ENCODE peak calls at places on chromosomes 16 and 17, in four cellular contexts. P is endothelial cell of umbilical vein, V is neural progenitor cell, W is SK-N-SH. B is an unnamed sample.

GRCh38 chr17:15952916-15953865 is 8.3 kb downstream of the ADORA2B start:
- DNase-seq in P (no peak), V (no peak), W (no peak), B (no peak)

GRCh38 chr17:21078056-21078825 is 35.4 kb upstream of the USP22 start:
- DNase-seq in P (peak; percentile 21), V (no peak), W (no peak), B (no peak)

GRCh38 chr16:19823322-19823721 is 61.3 kb downstream of the GPRC5B start:
- DNase-seq in P (no peak), V (no peak), W (no peak), B (no peak)

GRCh38 chr16:54817432-54817831 is 113.2 kb upstream of the IRX5 start:
- DNase-seq in P (no peak), V (peak; percentile 26), W (peak; percentile 22), B (no peak)

GRCh38 chr16:55701442-55702319 is 45.9 kb downstream of the SLC6A2 start:
- DNase-seq in P (peak; percentile 49), V (peak; percentile 70), W (peak; percentile 65), B (peak; percentile 34)

GRCh38 chr17:66507103-66507923 is 204.9 kb downstream of the PRKCA start:
- DNase-seq in P (peak; percentile 69), V (no peak), W (no peak), B (peak; percentile 89)

GRCh38 chr17:74305865-74306654 is 20.0 kb upstream of the KIF19 start:
- DNase-seq in P (no peak), V (peak; percentile 31), W (no peak), B (peak; percentile 45)

GRCh38 chr16:48126801-48127644 is 28.8 kb downstream of the ABCC12 start:
- DNase-seq in P (peak; percentile 57), V (no peak), W (no peak), B (peak; percentile 95)

GRCh38 chr16:86761117-86761971 is 183.0 kb downstream of the FOXL1 start:
- DNase-seq in P (peak; percentile 72), V (peak; percentile 81), W (peak; percentile 73), B (peak; percentile 66)

DNA sequence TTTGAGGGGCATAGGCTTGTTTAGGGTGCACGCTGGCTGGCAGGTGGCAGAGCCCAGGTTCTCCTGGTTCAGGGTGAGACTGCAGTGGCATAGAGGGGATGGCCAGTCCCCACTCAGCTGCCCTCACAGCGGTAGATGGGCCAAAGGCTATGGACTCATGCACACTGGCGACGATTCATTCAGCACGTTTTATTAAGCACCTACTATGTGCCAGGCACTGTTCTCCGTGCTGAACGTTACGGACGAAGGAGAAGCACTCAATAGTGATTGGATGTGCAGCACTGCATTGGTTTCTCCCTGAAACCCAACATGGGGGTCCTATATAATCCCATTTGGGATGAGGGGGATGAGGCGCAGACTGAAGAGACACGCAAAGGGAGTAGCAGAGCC is 8.6 kb downstream of the GLIS2 start:
- DNase-seq in P (no peak), V (no peak), W (no peak), B (no peak)
- H3K9ac ChIP-seq in P (no peak overlapping the region), V (no peak overlapping the region), W (no peak overlapping the region), B (no peak overlapping the region)

GRCh38 chr17:9024497-9024896 is 3.2 kb downstream of the NTN1 start:
- DNase-seq in P (no peak), V (peak; percentile 71), W (no peak), B (no peak)
- H3K4me3 ChIP-seq in P (no peak overlapping the region), V (peak overlapping the region; percentile 26), W (no peak overlapping the region), B (no peak overlapping the region)

DNA sequence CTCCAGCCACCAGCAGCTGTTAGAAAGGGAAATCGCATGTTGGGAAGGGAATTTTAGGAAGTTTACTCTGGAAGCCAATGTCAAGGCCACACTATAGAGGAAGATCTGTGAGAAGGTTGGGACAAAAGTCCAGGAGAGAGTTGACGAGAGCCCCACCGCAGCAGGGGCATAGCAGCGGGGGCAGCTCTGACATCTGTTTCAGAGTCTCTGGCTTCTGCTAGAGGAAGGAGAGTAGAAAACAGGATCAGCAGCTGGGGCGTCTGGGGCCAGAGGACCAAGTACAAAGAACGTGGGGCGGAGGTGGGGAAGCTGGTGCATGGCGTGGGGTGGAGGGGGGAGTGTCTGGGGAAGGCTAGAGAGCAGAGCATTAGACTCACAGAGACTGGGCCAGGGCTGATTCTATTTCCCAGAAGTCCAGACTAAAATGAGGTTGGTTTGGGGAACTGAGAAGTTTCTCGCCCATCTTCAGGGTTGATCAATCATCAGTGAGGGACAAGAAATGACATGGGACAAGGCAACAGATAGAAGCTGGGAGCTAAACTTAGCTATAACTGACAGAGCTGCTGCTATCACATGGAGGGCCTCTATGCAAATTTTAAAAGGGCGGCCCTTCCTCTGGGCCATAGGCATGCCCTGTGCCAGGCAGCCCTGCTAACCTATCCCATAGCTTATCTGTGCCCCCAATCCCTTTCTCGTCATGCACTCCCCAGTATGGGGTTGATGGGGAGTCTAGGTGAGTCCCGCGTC is 1.2 kb downstream of the RABEP2 start:
- DNase-seq in P (no peak), V (no peak), W (no peak), B (no peak)
- H3K9ac ChIP-seq in P (no peak overlapping the region), V (no peak overlapping the region), W (no peak overlapping the region), B (no peak overlapping the region)

GRCh38 chr16:2148714-2149629 is 547 bp downstream of the RAB26 start:
- DNase-seq in P (no peak), V (peak; percentile 56), W (peak; percentile 61), B (peak; percentile 23)

GRCh38 chr16:2151188-2152091 is 3.0 kb downstream of the RAB26 start:
- DNase-seq in P (no peak), V (no peak), W (no peak), B (no peak)

GRCh38 chr16:2147981-2148671 is at the start of gene RAB26:
- DNase-seq in P (peak; percentile 46), V (peak; percentile 92), W (peak; percentile 91), B (peak; percentile 52)

GRCh38 chr16:2150418-2151187 is 2.2 kb downstream of the RAB26 start:
- DNase-seq in P (no peak), V (peak; percentile 44), W (peak; percentile 64), B (peak; percentile 56)

DNA sequence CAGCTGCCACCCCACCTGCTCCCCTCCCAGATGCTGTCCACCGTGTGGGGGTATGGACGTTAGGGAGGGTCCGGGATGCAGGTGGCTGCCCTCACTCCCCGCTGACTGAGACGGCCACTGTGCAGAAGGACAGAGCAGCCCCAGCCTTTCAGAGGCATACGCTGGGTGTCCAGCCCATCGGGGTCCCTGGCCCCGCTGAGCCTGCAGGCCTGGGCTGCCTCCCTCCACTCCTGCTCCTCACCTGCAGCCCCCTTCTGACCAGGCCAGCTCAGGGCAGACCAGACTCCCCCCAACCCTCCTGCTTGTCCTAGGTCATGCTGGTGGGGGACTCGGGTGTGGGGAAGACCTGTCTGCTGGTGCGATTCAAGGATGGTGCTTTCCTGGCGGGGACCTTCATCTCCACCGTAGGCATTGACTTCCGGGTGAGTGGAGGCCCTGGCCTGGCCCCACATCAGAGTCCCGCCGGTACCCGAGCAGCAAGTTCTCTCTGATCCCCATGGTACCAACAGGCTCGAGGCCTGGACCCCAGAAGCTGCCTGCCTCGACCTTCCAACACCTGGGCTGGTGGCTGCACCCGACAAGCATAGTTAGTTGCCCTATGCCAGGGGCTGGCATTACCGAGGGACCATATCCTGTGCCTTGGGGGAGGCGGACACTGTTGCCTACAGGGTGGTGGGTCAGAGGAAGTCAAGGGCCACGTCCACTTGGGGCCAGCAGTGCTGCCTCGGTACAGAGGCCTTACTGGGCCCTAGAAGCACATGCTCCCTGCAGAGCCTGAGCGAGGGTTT is 1.4 kb downstream of the RAB26 start:
- DNase-seq in P (no peak), V (peak; percentile 38), W (no peak), B (peak; percentile 27)
- H3K4me3 ChIP-seq in P (no peak overlapping the region), V (peak overlapping the region; percentile 70), W (no peak overlapping the region), B (no peak overlapping the region)

B was measured in fibroblast of lung.